ENCODE peak calls at places on chromosomes 16 and 17, in eight cellular contexts. E, G, B, K, Y, C, P and R are unnamed samples.

GRCh38 chr16:69894675-69895074 is 56.5 kb upstream of the CLEC18A start:
- DNase-seq in E (no peak), G (no peak), B (no peak), K (no peak), Y (no peak), C (no peak), P (no peak), R (no peak)

GRCh38 chr16:31029272-31029671 is 4.1 kb upstream of the STX4 start:
- DNase-seq in E (no peak), G (no peak), B (no peak), K (no peak), Y (no peak), C (no peak), P (no peak), R (no peak)

GRCh38 chr17:19453296-19453695 is 42.3 kb downstream of the RNF112 start:
- DNase-seq in E (no peak), G (no peak), B (no peak), K (no peak), Y (no peak), C (no peak), P (no peak), R (no peak)

GRCh38 chr17:78839762-78840529 is 668 bp downstream of the USP36 start:
- DNase-seq in E (peak), G (no peak), B (no peak), K (no peak), Y (peak), C (peak), P (peak), R (no peak)

GRCh38 chr16:59320657-59321056 is 586.5 kb upstream of the GOT2 start:
- DNase-seq in E (no peak), G (no peak), B (no peak), K (no peak), Y (no peak), C (no peak), P (no peak), R (no peak)

GRCh38 chr16:5541356-5541755 is 443.8 kb upstream of the EEF2KMT start:
- DNase-seq in E (no peak), G (no peak), B (no peak), K (no peak), Y (no peak), C (no peak), P (no peak), R (no peak)

GRCh38 chr17:71329310-71330098 is 791.3 kb upstream of the SOX9 start:
- DNase-seq in E (peak), G (no peak), B (peak), K (no peak), Y (no peak), C (no peak), P (no peak), R (no peak)

GRCh38 chr17:38922538-38923291 is 2.7 kb upstream of the LASP1NB start:
- DNase-seq in E (peak), G (no peak), B (peak), K (peak), Y (no peak), C (peak), P (peak), R (peak)

GRCh38 chr17:5809580-5810188 is 225.4 kb upstream of the NLRP1 start:
- DNase-seq in E (no peak), G (no peak), B (no peak), K (no peak), Y (no peak), C (no peak), P (no peak), R (no peak)

GRCh38 chr16:31354394-31355291 is at the start of gene ITGAX:
- DNase-seq in E (peak), G (no peak), B (peak), K (peak), Y (peak), C (peak), P (no peak), R (no peak)

GRCh38 chr17:7464081-7464480 is 15.3 kb downstream of the ZBTB4 start:
- DNase-seq in E (no peak), G (no peak), B (no peak), K (no peak), Y (no peak), C (no peak), P (no peak), R (no peak)

GRCh38 chr17:10757067-10757466 is 27.2 kb upstream of the TMEM220 start:
- DNase-seq in E (no peak), G (no peak), B (no peak), K (no peak), Y (no peak), C (no peak), P (no peak), R (no peak)

GRCh38 chr17:32546031-32546444 is 59.2 kb downstream of the CDK5R1 start:
- DNase-seq in E (no peak), G (no peak), B (no peak), K (no peak), Y (no peak), C (no peak), P (peak), R (no peak)

GRCh38 chr16:17729820-17730219 is 259.1 kb upstream of the XYLT1 start:
- DNase-seq in E (no peak), G (no peak), B (no peak), K (no peak), Y (no peak), C (no peak), P (no peak), R (no peak)

GRCh38 chr17:67834634-67835033 is 9.3 kb downstream of the BPTF start:
- DNase-seq in E (no peak), G (no peak), B (no peak), K (no peak), Y (no peak), C (no peak), P (no peak), R (no peak)

GRCh38 chr17:16158721-16159120 is 56.6 kb downstream of the NCOR1 start:
- DNase-seq in E (no peak), G (no peak), B (no peak), K (no peak), Y (no peak), C (no peak), P (no peak), R (no peak)

GRCh38 chr16:31201511-31202401 is 804 bp downstream of the PYCARD start:
- DNase-seq in E (no peak), G (no peak), B (no peak), K (no peak), Y (peak), C (no peak), P (no peak), R (no peak)

GRCh38 chr17:6936370-6937028 is 59.4 kb upstream of the ALOX12 start:
- DNase-seq in E (peak), G (no peak), B (no peak), K (peak), Y (no peak), C (peak), P (no peak), R (no peak)

GRCh38 chr17:9768381-9768934 is 22.9 kb downstream of the DHRS7C start:
- DNase-seq in E (peak), G (no peak), B (no peak), K (no peak), Y (no peak), C (peak), P (peak), R (no peak)

GRCh38 chr17:82400830-82401229 is 17.3 kb upstream of the HEXD start:
- DNase-seq in E (no peak), G (no peak), B (no peak), K (no peak), Y (peak), C (no peak), P (no peak), R (no peak)

GRCh38 chr17:18974407-18975149 is 22.6 kb downstream of the SLC5A10 start:
- DNase-seq in E (no peak), G (no peak), B (no peak), K (no peak), Y (no peak), C (no peak), P (no peak), R (no peak)

GRCh38 chr17:58117382-58117781 is 30.8 kb upstream of the OR4D1 start:
- DNase-seq in E (no peak), G (no peak), B (no peak), K (no peak), Y (no peak), C (no peak), P (no peak), R (no peak)

GRCh38 chr17:74361613-74362391 is at the start of gene BTBD17:
- DNase-seq in E (no peak), G (no peak), B (no peak), K (peak), Y (peak), C (peak), P (peak), R (no peak)

GRCh38 chr17:17043668-17044226 is 1.5 kb downstream of the MPRIP start:
- DNase-seq in E (no peak), G (no peak), B (no peak), K (no peak), Y (no peak), C (peak), P (no peak), R (no peak)